ENCODE peak calls at places on chromosome 2, in five cellular contexts. One of them, this sample, is unnamed.

GRCh38 chr2:154992826-154993225 is 294.3 kb downstream of the KCNJ3 start:
- DNase-seq in ovary: no peak
- DNase-seq in NCI-H1092: peak
- DNase-seq in germinal center: no peak
- DNase-seq in T-helper 2 cell: no peak
- DNase-seq in this sample: no peak

GRCh38 chr2:84223191-84223590 is 235.9 kb downstream of the SUCLG1 start:
- DNase-seq in germinal center: no peak
- DNase-seq in ovary: no peak
- DNase-seq in NCI-H1092: no peak
- DNase-seq in T-helper 2 cell: no peak
- DNase-seq in this sample: no peak

GRCh38 chr2:163659224-163659623 is 76.6 kb downstream of the FIGN start:
- DNase-seq in NCI-H1092: no peak
- DNase-seq in T-helper 2 cell: no peak
- DNase-seq in germinal center: no peak
- DNase-seq in ovary: no peak
- DNase-seq in this sample: no peak

GRCh38 chr2:51813245-51813644 is 781.3 kb upstream of the NRXN1 start:
- DNase-seq in T-helper 2 cell: no peak
- DNase-seq in ovary: no peak
- DNase-seq in germinal center: no peak
- DNase-seq in NCI-H1092: no peak
- DNase-seq in this sample: no peak

GRCh38 chr2:117850015-117850414 is 35.5 kb downstream of the DDX18 start:
- DNase-seq in germinal center: no peak
- DNase-seq in ovary: no peak
- DNase-seq in NCI-H1092: no peak
- DNase-seq in T-helper 2 cell: no peak
- DNase-seq in this sample: no peak

GRCh38 chr2:206823178-206823577 is 57.8 kb downstream of the FASTKD2 start:
- DNase-seq in germinal center: no peak
- DNase-seq in NCI-H1092: no peak
- DNase-seq in T-helper 2 cell: no peak
- DNase-seq in ovary: no peak
- DNase-seq in this sample: no peak

GRCh38 chr2:131031431-131031841 is 61.8 kb downstream of the FAM168B start:
- DNase-seq in T-helper 2 cell: no peak
- DNase-seq in NCI-H1092: no peak
- DNase-seq in ovary: no peak
- DNase-seq in germinal center: no peak
- DNase-seq in this sample: no peak

GRCh38 chr2:36388472-36388871 is 32.9 kb downstream of the CRIM1 start:
- DNase-seq in ovary: no peak
- DNase-seq in NCI-H1092: no peak
- DNase-seq in T-helper 2 cell: no peak
- DNase-seq in germinal center: no peak
- DNase-seq in this sample: no peak

GRCh38 chr2:178238750-178239149 is 44.4 kb downstream of the OSBPL6 start:
- DNase-seq in ovary: no peak
- DNase-seq in germinal center: no peak
- DNase-seq in T-helper 2 cell: no peak
- DNase-seq in NCI-H1092: no peak
- DNase-seq in this sample: no peak

GRCh38 chr2:228763600-228763999 is 507.5 kb downstream of the PID1 start:
- DNase-seq in germinal center: no peak
- DNase-seq in ovary: no peak
- DNase-seq in NCI-H1092: peak
- DNase-seq in T-helper 2 cell: no peak
- DNase-seq in this sample: no peak

GRCh38 chr2:96146151-96146880 is 1.1 kb upstream of the DUSP2 start:
- DNase-seq in ovary: peak
- DNase-seq in germinal center: peak
- DNase-seq in NCI-H1092: no peak
- DNase-seq in T-helper 2 cell: peak
- DNase-seq in this sample: peak

GRCh38 chr2:64317712-64318475 is 136.1 kb upstream of the LGALSL start:
- DNase-seq in T-helper 2 cell: no peak
- DNase-seq in ovary: no peak
- DNase-seq in germinal center: no peak
- DNase-seq in NCI-H1092: no peak
- DNase-seq in this sample: no peak

GRCh38 chr2:172555522-172556283 is at the start of gene PDK1:
- DNase-seq in ovary: peak
- DNase-seq in germinal center: peak
- DNase-seq in T-helper 2 cell: peak
- DNase-seq in NCI-H1092: peak
- DNase-seq in this sample: peak

GRCh38 chr2:851680-852079 is 99.0 kb upstream of the SNTG2 start:
- DNase-seq in germinal center: no peak
- DNase-seq in ovary: no peak
- DNase-seq in NCI-H1092: no peak
- DNase-seq in T-helper 2 cell: no peak
- DNase-seq in this sample: no peak

GRCh38 chr2:96156011-96156820 is 11.0 kb upstream of the DUSP2 start:
- DNase-seq in T-helper 2 cell: peak
- DNase-seq in germinal center: peak
- DNase-seq in ovary: no peak
- DNase-seq in NCI-H1092: no peak
- DNase-seq in this sample: no peak

GRCh38 chr2:203533696-203534471 is 1.2 kb downstream of the RAPH1 start:
- DNase-seq in ovary: no peak
- DNase-seq in NCI-H1092: no peak
- DNase-seq in germinal center: no peak
- DNase-seq in T-helper 2 cell: no peak
- DNase-seq in this sample: no peak

GRCh38 chr2:61967262-61967661 is 61.8 kb downstream of the COMMD1 start:
- DNase-seq in T-helper 2 cell: no peak
- DNase-seq in NCI-H1092: no peak
- DNase-seq in germinal center: no peak
- DNase-seq in ovary: no peak
- DNase-seq in this sample: no peak

GRCh38 chr2:69022548-69022947 is 9.6 kb downstream of the ANTXR1 start:
- DNase-seq in NCI-H1092: no peak
- DNase-seq in T-helper 2 cell: no peak
- DNase-seq in ovary: no peak
- DNase-seq in germinal center: no peak
- DNase-seq in this sample: no peak

GRCh38 chr2:224820283-224820991 is 104.3 kb upstream of the CCDC195 start:
- DNase-seq in germinal center: no peak
- DNase-seq in ovary: no peak
- DNase-seq in T-helper 2 cell: no peak
- DNase-seq in NCI-H1092: no peak
- DNase-seq in this sample: no peak

GRCh38 chr2:70090706-70091334 is 3.5 kb downstream of the PCBP1 start:
- DNase-seq in T-helper 2 cell: no peak
- DNase-seq in NCI-H1092: no peak
- DNase-seq in germinal center: no peak
- DNase-seq in ovary: no peak
- DNase-seq in this sample: no peak

GRCh38 chr2:223947711-223948205 is 2.6 kb upstream of the WDFY1 start:
- DNase-seq in NCI-H1092: no peak
- DNase-seq in ovary: no peak
- DNase-seq in T-helper 2 cell: no peak
- DNase-seq in germinal center: no peak
- DNase-seq in this sample: no peak

GRCh38 chr2:170770304-170771048 is at the start of gene ERICH2:
- DNase-seq in NCI-H1092: peak
- DNase-seq in T-helper 2 cell: peak
- DNase-seq in ovary: peak
- DNase-seq in germinal center: peak
- DNase-seq in this sample: peak

GRCh38 chr2:67650292-67651133 is 253.4 kb downstream of the ETAA1 start:
- DNase-seq in germinal center: no peak
- DNase-seq in ovary: peak
- DNase-seq in NCI-H1092: no peak
- DNase-seq in T-helper 2 cell: no peak
- DNase-seq in this sample: peak

GRCh38 chr2:12727641-12728040 is 10.9 kb downstream of the TRIB2 start:
- DNase-seq in NCI-H1092: no peak
- DNase-seq in germinal center: no peak
- DNase-seq in ovary: no peak
- DNase-seq in T-helper 2 cell: no peak
- DNase-seq in this sample: no peak

GRCh38 chr2:235563056-235563777 is 69.4 kb downstream of the AGAP1 start:
- DNase-seq in T-helper 2 cell: no peak
- DNase-seq in NCI-H1092: no peak
- DNase-seq in germinal center: no peak
- DNase-seq in ovary: no peak
- DNase-seq in this sample: no peak

GRCh38 chr2:240717181-240717641 is 25.5 kb downstream of the AQP12A start:
- DNase-seq in T-helper 2 cell: no peak
- DNase-seq in ovary: no peak
- DNase-seq in NCI-H1092: no peak
- DNase-seq in germinal center: no peak
- DNase-seq in this sample: no peak

GRCh38 chr2:226578373-226578772 is 221.2 kb downstream of the IRS1 start:
- DNase-seq in ovary: no peak
- DNase-seq in T-helper 2 cell: no peak
- DNase-seq in germinal center: no peak
- DNase-seq in NCI-H1092: no peak
- DNase-seq in this sample: no peak

GRCh38 chr2:218168635-218169462 is 2.1 kb upstream of the CXCR1 start:
- DNase-seq in germinal center: peak
- DNase-seq in ovary: peak
- DNase-seq in NCI-H1092: peak
- DNase-seq in T-helper 2 cell: peak
- DNase-seq in this sample: no peak